ENCODE peak calls at places on chromosomes 11 and 22, in seven cellular contexts. Y is right cardiac atrium, J is upper lobe of right lung, X is keratinocyte, P is esophagus muscularis mucosa, Q is A549, U is tibial artery. Z is an unnamed sample. For H3K4me1, the result is how much of the 10 kb centered on the place peaks cover.

GRCh38 chr11:3831378-3832239 is 9.2 kb downstream of the RHOG start:
- DNase-seq in Q (no peak), P (no peak), Y (no peak), U (no peak), X (no peak), J (peak), Z (no peak)

GRCh38 chr22:11066458-11067285 is 4461.3 kb upstream of the OR11H1 start:
- DNase-seq in X (no peak), Y (no peak), P (peak), J (peak), U (no peak), Q (no peak), Z (no peak)

GRCh38 chr22:26589367-26589844 is 526 bp downstream of the TPST2 start:
- DNase-seq in U (no peak), Y (peak), P (no peak), J (peak), X (no peak), Q (no peak), Z (peak)

GRCh38 chr11:23961503-23962338 is 535.1 kb upstream of the LUZP2 start:
- DNase-seq in Y (peak), P (no peak), J (peak), X (no peak), Q (no peak), U (no peak), Z (no peak)

GRCh38 chr22:38228873-38229740 is 27.3 kb downstream of the MAFF start:
- DNase-seq in Q (peak), J (no peak), Y (peak), U (peak), P (no peak), X (peak), Z (peak)

GRCh38 chr11:63764201-63764711 is 4.3 kb downstream of the ZFTA start:
- DNase-seq in Q (no peak), Y (peak), J (no peak), X (no peak), P (no peak), U (no peak), Z (no peak)

GRCh38 chr11:131683666-131684065 is 313.3 kb downstream of the NTM start:
- DNase-seq in J (no peak), X (no peak), Q (no peak), Y (no peak), P (no peak), U (no peak), Z (no peak)

GRCh38 chr11:27248430-27249207 is 114.4 kb downstream of the CCDC34 start:
- DNase-seq in Q (no peak), X (no peak), P (no peak), J (no peak), Y (peak), U (no peak), Z (peak)

GRCh38 chr11:96943970-96944369 is 554.2 kb downstream of the JRKL start:
- DNase-seq in J (no peak), U (no peak), P (no peak), Q (no peak), X (no peak), Y (no peak), Z (no peak)

GRCh38 chr11:14768789-14769188 is 123.2 kb downstream of the CYP2R1 start:
- DNase-seq in U (no peak), J (no peak), Q (no peak), X (no peak), P (no peak), Y (no peak), Z (no peak)
- H3K4me3 ChIP-seq in U (no peak), J (no peak), Q (no peak), X (no peak), P (no peak), Y (no peak), Z (no peak)

GRCh38 chr11:6405837-6406236 is 13.1 kb downstream of the APBB1 start:
- DNase-seq in U (no peak), P (no peak), X (no peak), Q (no peak), J (no peak), Y (no peak), Z (no peak)

GRCh38 chr11:6405039-6405667 is 13.7 kb downstream of the APBB1 start:
- DNase-seq in Y (no peak), Q (no peak), J (no peak), X (no peak), P (no peak), U (no peak), Z (no peak)

GRCh38 chr11:6403539-6403938 is 13.3 kb downstream of the SMPD1 start:
- DNase-seq in Q (no peak), Y (no peak), X (no peak), U (no peak), J (no peak), P (no peak), Z (no peak)

GRCh38 chr11:6406370-6406769 is 12.5 kb downstream of the APBB1 start:
- DNase-seq in X (no peak), P (no peak), Y (no peak), Q (no peak), U (no peak), J (no peak), Z (no peak)

DNA sequence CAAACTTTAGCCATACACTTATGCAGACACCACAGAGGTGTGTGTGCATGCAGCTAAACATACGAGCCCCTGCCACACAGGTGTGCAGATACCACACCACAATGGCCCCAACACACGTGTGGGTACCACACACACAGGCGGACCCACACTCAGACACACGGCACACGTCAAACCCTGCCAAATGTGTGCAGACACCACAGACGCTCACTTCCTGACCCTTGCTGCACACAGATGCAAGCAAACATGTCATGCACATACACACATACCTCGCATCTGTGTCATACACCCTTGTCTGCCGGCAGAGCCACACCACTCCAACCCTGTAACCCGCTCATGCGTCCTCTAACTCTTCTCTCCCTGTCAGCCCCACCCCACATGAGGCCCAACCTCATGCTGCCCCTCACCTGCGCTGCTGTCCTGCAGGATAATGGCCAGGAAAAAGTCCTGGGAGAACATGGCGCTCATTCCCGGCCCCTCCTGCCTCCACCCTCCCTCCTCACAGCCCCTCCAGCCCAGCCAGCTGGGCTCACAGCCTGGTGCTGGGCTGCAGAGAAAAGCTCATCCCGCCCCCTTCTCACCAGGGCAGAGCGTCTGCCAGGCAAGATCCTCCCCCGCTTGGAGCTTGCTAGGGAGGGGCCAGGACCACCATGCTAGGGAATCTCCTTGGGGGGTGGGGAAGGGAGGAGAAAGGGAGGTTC is 14.2 kb downstream of the SMPD1 start:
- DNase-seq in X (no peak), J (no peak), U (no peak), Y (no peak), P (no peak), Q (no peak), Z (no peak)
- H3K4me1 ChIP-seq in X (under half), J (under half), U (under half), Y (under half), P (under half), Q (under half), Z (under half)

GRCh38 chr11:68965901-68966868 is 14.6 kb downstream of the MRGPRD start:
- DNase-seq in X (no peak), Y (no peak), U (no peak), P (no peak), J (peak), Q (no peak), Z (no peak)
- H3K4me3 ChIP-seq in X (no peak), Y (no peak), U (no peak), P (no peak), J (no peak), Q (no peak), Z (no peak)

GRCh38 chr11:16527525-16528246 is 171.3 kb upstream of the SOX6 start:
- DNase-seq in J (no peak), Y (no peak), P (no peak), X (no peak), Q (no peak), U (no peak), Z (no peak)

GRCh38 chr11:16528639-16529038 is 172.3 kb upstream of the SOX6 start:
- DNase-seq in Q (no peak), J (no peak), U (no peak), X (no peak), P (no peak), Y (no peak), Z (no peak)

DNA sequence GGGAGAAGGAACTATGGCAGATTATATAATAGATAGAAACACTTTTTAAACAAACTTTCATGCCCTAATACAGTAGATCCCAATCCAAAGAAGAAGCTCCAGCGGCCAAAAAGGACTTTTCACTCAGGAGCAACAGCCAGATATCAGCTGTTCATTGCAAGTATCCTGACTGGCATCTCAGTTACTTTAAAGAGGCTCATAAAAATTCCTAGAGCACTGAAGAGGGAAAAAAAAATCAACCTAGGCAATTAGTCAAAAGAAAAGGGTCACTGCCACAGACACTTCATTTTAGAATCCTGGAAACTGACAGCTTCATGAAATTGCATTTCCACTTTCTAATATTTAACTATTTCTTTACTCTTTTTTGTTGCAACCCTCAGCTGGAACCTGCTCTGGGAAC is 170.6 kb upstream of the SOX6 start:
- DNase-seq in P (no peak), Q (no peak), U (no peak), J (no peak), X (no peak), Y (no peak), Z (no peak)
- H3K4me1 ChIP-seq in P (under half), Q (under half), U (under half), J (under half), X (under half), Y (under half), Z (under half)

GRCh38 chr11:125072210-125072960 is 9.3 kb downstream of the SLC37A2 start:
- DNase-seq in P (no peak), Y (no peak), J (peak), U (peak), X (no peak), Q (no peak), Z (no peak)
- H3K4me3 ChIP-seq in P (no peak), Y (no peak), J (no peak), U (no peak), X (no peak), Q (no peak), Z (no peak)

DNA sequence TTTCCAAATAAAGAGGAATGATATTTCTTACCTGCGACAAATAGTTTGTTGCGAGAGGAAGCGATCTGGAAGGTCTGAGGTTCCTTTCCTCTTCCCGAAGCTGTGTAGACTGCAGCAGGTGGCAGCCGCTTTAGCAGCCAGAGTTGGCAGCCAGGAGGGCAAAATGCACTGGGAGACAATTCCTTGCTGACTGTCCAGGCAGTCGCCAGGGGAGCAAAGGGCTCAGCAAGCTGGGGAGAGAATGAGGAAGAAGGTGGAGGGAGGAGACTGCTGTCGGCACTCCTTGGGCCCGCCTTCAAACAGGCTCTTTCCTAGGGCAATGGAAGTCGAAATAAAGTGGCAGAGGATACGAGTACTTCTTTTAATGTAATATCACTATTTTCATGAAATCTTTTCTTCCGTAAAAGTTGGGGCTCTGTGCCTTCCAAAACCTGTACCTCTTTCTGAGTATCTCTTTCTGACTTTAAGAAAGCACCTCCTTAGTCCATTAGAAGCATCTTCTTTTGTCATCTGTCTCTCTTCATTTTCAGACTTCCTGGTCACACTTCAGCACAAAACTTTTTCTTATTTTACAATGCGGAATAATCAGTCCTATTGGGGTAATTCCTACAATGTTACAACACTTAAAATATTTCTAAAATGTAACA is at the start of gene IL18:
- DNase-seq in Y (peak), Q (peak), P (no peak), U (peak), J (peak), X (no peak), Z (no peak)
- H3K4me1 ChIP-seq in Y (under half), Q (half or more), P (under half), U (under half), J (under half), X (under half), Z (under half)

GRCh38 chr22:39962071-39962470 is 1.9 kb downstream of the TMA7B start:
- DNase-seq in X (no peak), P (no peak), Q (no peak), U (no peak), J (no peak), Y (no peak), Z (no peak)

GRCh38 chr22:39958916-39959639 is 1.1 kb upstream of the TMA7B start:
- DNase-seq in J (no peak), P (no peak), Y (no peak), Q (no peak), X (no peak), U (no peak), Z (no peak)

GRCh38 chr22:39960791-39961746 is 872 bp downstream of the TMA7B start:
- DNase-seq in Q (no peak), P (no peak), Y (no peak), U (no peak), J (no peak), X (no peak), Z (no peak)

GRCh38 chr22:39958009-39958711 is 2.0 kb upstream of the TMA7B start:
- DNase-seq in P (no peak), Q (no peak), X (no peak), J (no peak), U (no peak), Y (no peak), Z (no peak)

GRCh38 chr22:39959640-39960447 is at the start of gene TMA7B:
- DNase-seq in P (no peak), X (peak), J (no peak), Y (no peak), Q (peak), U (no peak), Z (no peak)
- H3K4me3 ChIP-seq in P (no peak), X (no peak), J (no peak), Y (no peak), Q (no peak), U (no peak), Z (no peak)